ENCODE peak calls at places on chromosomes 1 and 21, in six cellular contexts. I is neural progenitor cell; W is fibroblast of lung; K is CD8-positive, alpha-beta T cell; R is stomach; M is tibial nerve. J is an unnamed sample.

GRCh38 chr1:38064232-38064903 is 17.8 kb upstream of the POU3F1 start:
- DNase-seq in K (no peak), I (peak; percentile 62), M (no peak), W (peak; percentile 92), R (no peak), J (no peak)

GRCh38 chr1:53279556-53280160 is 41.3 kb upstream of the MAGOH start:
- DNase-seq in R (no peak), M (no peak), W (no peak), K (no peak), I (no peak), J (no peak)

GRCh38 chr1:168161459-168161858 is 17.3 kb upstream of the TIPRL start:
- DNase-seq in M (no peak), R (no peak), I (no peak), W (no peak), K (no peak), J (no peak)

GRCh38 chr1:85629532-85629920 is 49.0 kb downstream of the CCN1 start:
- DNase-seq in K (no peak), R (no peak), M (no peak), I (no peak), W (peak; percentile 33), J (no peak)

GRCh38 chr1:998905-999796 is 746 bp downstream of the HES4 start:
- DNase-seq in K (no peak), W (no peak), M (no peak), R (no peak), I (peak; percentile 74), J (peak; percentile 69)

GRCh38 chr1:50841791-50842387 is 118.2 kb downstream of the FAF1 start:
- DNase-seq in W (peak; percentile 73), R (no peak), M (no peak), K (no peak), I (no peak), J (no peak)

GRCh38 chr1:44714532-44714931 is 16.4 kb downstream of the RNU5D-1 start:
- DNase-seq in K (no peak), I (no peak), R (no peak), W (no peak), M (no peak), J (no peak)

GRCh38 chr1:8201331-8201861 is 116.5 kb upstream of the SLC45A1 start:
- DNase-seq in K (no peak), I (peak; percentile 20), R (no peak), W (peak; percentile 67), M (no peak), J (no peak)

GRCh38 chr1:99965646-99966375 is 4.0 kb upstream of the SLC35A3 start:
- DNase-seq in M (no peak), I (no peak), W (no peak), R (no peak), K (no peak), J (no peak)

GRCh38 chr1:237042467-237042891 is 495 bp downstream of the RYR2 start:
- DNase-seq in M (no peak), R (no peak), K (no peak), W (peak; percentile 1), I (peak; percentile 65), J (no peak)

GRCh38 chr1:156479093-156480014 is 21.2 kb downstream of the MEF2D start:
- DNase-seq in M (no peak), R (no peak), I (no peak), W (no peak), K (no peak), J (no peak)

GRCh38 chr21:37766104-37766503 is 150.2 kb downstream of the KCNJ6 start:
- DNase-seq in I (no peak), W (no peak), K (no peak), R (no peak), M (no peak), J (no peak)

GRCh38 chr1:44327679-44328491 is 27.2 kb downstream of the ERI3 start:
- DNase-seq in W (peak; percentile 100), I (no peak), K (no peak), R (peak; percentile 79), M (peak; percentile 87), J (peak; percentile 99)

GRCh38 chr1:216688127-216688657 is 35.0 kb downstream of the ESRRG start:
- DNase-seq in K (no peak), I (no peak), M (no peak), R (no peak), W (no peak), J (no peak)

GRCh38 chr1:98360864-98361263 is 300.7 kb upstream of the SNX7 start:
- DNase-seq in K (no peak), R (no peak), M (no peak), I (no peak), W (no peak), J (no peak)

GRCh38 chr1:218369688-218370511 is 24.8 kb downstream of the TGFB2 start:
- DNase-seq in I (no peak), M (no peak), R (no peak), W (peak; percentile 90), K (no peak), J (no peak)

GRCh38 chr21:27700974-27701614 is 734.2 kb upstream of the ADAMTS5 start:
- DNase-seq in I (peak; percentile 87), W (peak; percentile 57), K (peak; percentile 44), R (peak; percentile 86), M (peak; percentile 73), J (peak; percentile 58)

GRCh38 chr1:26790551-26790953 is 2.8 kb downstream of the PIGV start:
- DNase-seq in K (no peak), R (no peak), W (no peak), I (no peak), M (no peak), J (no peak)

GRCh38 chr1:167784876-167785550 is 63.2 kb downstream of the MPZL1 start:
- DNase-seq in R (no peak), M (no peak), I (no peak), K (no peak), W (no peak), J (no peak)

GRCh38 chr1:11157394-11157793 is 31.8 kb upstream of the ANGPTL7 start:
- DNase-seq in I (no peak), M (no peak), R (no peak), K (no peak), W (no peak), J (no peak)

GRCh38 chr1:11158291-11158690 is 30.9 kb upstream of the ANGPTL7 start:
- DNase-seq in I (no peak), W (no peak), M (no peak), K (no peak), R (no peak), J (no peak)

GRCh38 chr1:11156958-11157357 is 32.2 kb upstream of the ANGPTL7 start:
- DNase-seq in M (no peak), K (no peak), R (no peak), W (no peak), I (no peak), J (no peak)

GRCh38 chr1:11158720-11159321 is 30.3 kb upstream of the ANGPTL7 start:
- DNase-seq in K (no peak), W (peak; percentile 96), M (no peak), R (no peak), I (no peak), J (peak; percentile 85)

GRCh38 chr1:11157867-11158266 is 31.3 kb upstream of the ANGPTL7 start:
- DNase-seq in W (peak; percentile 45), I (no peak), K (no peak), M (peak; percentile 55), R (no peak), J (no peak)
- H3K27ac ChIP-seq in W (peak overlapping the region; percentile 83), I (no peak overlapping the region), K (no peak overlapping the region), M (peak overlapping the region; percentile 86), R (peak overlapping the region; percentile 79), J (peak overlapping the region; percentile 59)

GRCh38 chr1:19086176-19086875 is 123.7 kb downstream of the UBR4 start:
- DNase-seq in K (no peak), R (peak; percentile 82), M (no peak), W (no peak), I (no peak), J (no peak)

GRCh38 chr1:19089524-19089923 is 120.5 kb downstream of the UBR4 start:
- DNase-seq in R (no peak), K (no peak), M (no peak), W (no peak), I (no peak), J (no peak)

GRCh38 chr1:19087737-19088594 is 122.1 kb downstream of the UBR4 start:
- DNase-seq in R (no peak), K (no peak), I (no peak), W (no peak), M (no peak), J (no peak)

GRCh38 chr1:19088717-19089442 is 121.2 kb downstream of the UBR4 start:
- DNase-seq in R (no peak), I (no peak), W (no peak), K (no peak), M (no peak), J (no peak)

DNA sequence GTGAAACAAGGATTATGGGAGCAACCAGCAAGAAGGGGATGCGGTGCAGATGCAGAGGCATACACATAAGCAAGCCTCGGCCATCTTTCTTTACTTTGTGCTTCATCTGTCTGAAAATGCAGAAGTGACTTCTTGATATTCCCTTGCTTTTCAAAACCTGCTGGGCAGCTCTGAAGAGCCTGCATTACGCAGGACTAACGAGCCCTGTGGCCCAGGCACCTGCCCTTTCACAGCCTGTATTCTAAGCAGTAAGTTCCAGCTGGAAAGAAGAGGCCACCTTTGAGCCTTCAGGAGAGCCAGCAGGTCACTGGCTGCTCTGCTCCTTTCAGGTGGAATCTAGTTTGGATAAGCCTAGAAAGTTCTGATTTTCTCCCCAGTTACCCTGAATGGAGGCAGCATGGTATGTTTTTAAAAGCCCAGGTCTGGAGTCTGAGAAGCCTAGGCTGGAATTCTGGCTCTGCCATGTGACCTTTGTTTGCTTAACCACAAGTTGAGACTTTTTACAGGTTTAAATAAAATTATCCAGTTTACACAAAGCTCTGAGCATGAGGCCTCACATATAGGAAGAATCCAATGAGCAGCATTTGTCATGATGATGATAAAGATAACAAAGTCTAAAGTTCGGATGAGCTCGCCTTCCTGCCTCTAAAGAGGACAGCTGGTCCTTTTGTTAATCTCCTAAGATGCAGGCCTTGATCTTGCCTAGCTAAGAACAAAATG is 122.9 kb downstream of the UBR4 start:
- DNase-seq in R (no peak), W (no peak), M (no peak), K (no peak), I (no peak), J (no peak)
- H3K36me3 ChIP-seq in R (peaks cover 81% of the 10 kb centered on the region), W (peaks cover 56% of the 10 kb centered on the region), M (peaks cover 40% of the 10 kb centered on the region), K (peaks cover 85% of the 10 kb centered on the region), I (peaks cover 5% of the 10 kb centered on the region), J (peaks cover 93% of the 10 kb centered on the region)

GRCh38 chr21:44920694-44921604 is at the start of gene ITGB2:
- DNase-seq in W (no peak), I (no peak), M (no peak), K (peak; percentile 65), R (peak; percentile 40), J (no peak)
- H3K27me3 ChIP-seq in W (peaks cover 30% of the 10 kb centered on the region), I (peaks cover 87% of the 10 kb centered on the region), M (no peaks in the 10 kb centered on the region), K (no peaks in the 10 kb centered on the region), R (no peaks in the 10 kb centered on the region), J (no peaks in the 10 kb centered on the region)

GRCh38 chr1:32755098-32755809 is 52.7 kb upstream of the SYNC start:
- DNase-seq in R (no peak), I (no peak), K (no peak), M (no peak), W (peak; percentile 56), J (no peak)
- H3K27ac ChIP-seq in R (peak overlapping the region; percentile 92), I (peak overlapping the region; percentile 26), K (no peak overlapping the region), M (peak overlapping the region; percentile 77), W (no peak overlapping the region), J (peak overlapping the region; percentile 100)